ENCODE peak calls at places on chromosomes 3 and 15, in four cellular contexts. G is WERI-Rb-1; M is naive thymus-derived CD4-positive, alpha-beta T cell; Q is D341Med. W is an unnamed sample.
A peak's percentile ranks its signal among the peaks of the same experiment; 100 is the strongest.

GRCh38 chr3:15645740-15646490 is 44.4 kb downstream of the BTD start:
- DNase-seq in G (no peak), Q (no peak), M (no peak), W (no peak)

GRCh38 chr15:80174017-80174746 is 21.4 kb downstream of the FAH start:
- DNase-seq in G (no peak), Q (no peak), M (no peak), W (no peak)

GRCh38 chr3:56291244-56291680 is 177.0 kb downstream of the ERC2 start:
- DNase-seq in Q (no peak), G (no peak), M (no peak), W (peak; percentile 29)

GRCh38 chr3:171187706-171188290 is 161.3 kb upstream of the SLC2A2 start:
- DNase-seq in G (peak; percentile 24), Q (peak; percentile 59), M (peak; percentile 43), W (peak; percentile 82)

GRCh38 chr15:44527241-44527640 is 9.7 kb upstream of the EIF3J start:
- DNase-seq in M (no peak), G (no peak), Q (no peak), W (no peak)

GRCh38 chr3:152556731-152557254 is 278.1 kb upstream of the P2RY1 start:
- DNase-seq in Q (no peak), M (no peak), G (no peak), W (no peak)

GRCh38 chr3:14806641-14807263 is 12.0 kb upstream of the FGD5 start:
- DNase-seq in G (no peak), M (no peak), Q (no peak), W (no peak)

GRCh38 chr15:68620721-68621528 is 42.1 kb downstream of the CORO2B start:
- DNase-seq in Q (peak; percentile 75), M (no peak), G (peak; percentile 81), W (peak; percentile 95)

GRCh38 chr3:181886676-181887075 is 175.0 kb downstream of the SOX2 start:
- DNase-seq in M (no peak), Q (no peak), G (no peak), W (no peak)

GRCh38 chr3:170357920-170358854 is 672 bp downstream of the SKIL start:
- DNase-seq in G (peak; percentile 89), M (peak; percentile 67), Q (peak; percentile 76), W (peak; percentile 93)

GRCh38 chr15:58724471-58724870 is 25.0 kb downstream of the ADAM10 start:
- DNase-seq in M (peak; percentile 19), Q (peak; percentile 22), G (no peak), W (no peak)

GRCh38 chr3:30232142-30232541 is 374.3 kb upstream of the TGFBR2 start:
- DNase-seq in M (no peak), G (no peak), Q (no peak), W (no peak)

GRCh38 chr3:197833930-197834715 is 43.1 kb downstream of the LRCH3 start:
- DNase-seq in M (no peak), G (no peak), Q (no peak), W (no peak)

GRCh38 chr15:58793862-58794261 is 22.8 kb downstream of the MINDY2 start:
- DNase-seq in M (no peak), Q (peak; percentile 30), G (no peak), W (no peak)

GRCh38 chr3:8990266-8991215 is 27.3 kb upstream of the RAD18 start:
- DNase-seq in G (peak; percentile 25), Q (no peak), M (no peak), W (peak; percentile 49)